ENCODE peak calls at places on chromosomes 4 and X, in nine cellular contexts. Q, J, Z, S, W, M, D, P and G are unnamed samples.

GRCh38 chrX:111375747-111376146 is 36.2 kb downstream of the DCX start:
- DNase-seq in Q (no peak), J (no peak), Z (no peak), S (peak; percentile 5), W (no peak), M (no peak), D (no peak), P (no peak), G (peak; percentile 8)

GRCh38 chr4:185567828-185568442 is 32.6 kb upstream of the PDLIM3 start:
- DNase-seq in Q (no peak), J (no peak), Z (peak; percentile 42), S (no peak), W (no peak), M (no peak), D (no peak), P (peak; percentile 11), G (no peak)

GRCh38 chr4:140595065-140595464 is 26.3 kb upstream of the UCP1 start:
- DNase-seq in Q (peak; percentile 42), J (peak; percentile 23), Z (peak; percentile 8), S (peak; percentile 53), W (peak; percentile 25), M (no peak), D (no peak), P (no peak), G (peak; percentile 18)

GRCh38 chr4:81571105-81571504 is 99.4 kb upstream of the RASGEF1B start:
- DNase-seq in Q (no peak), J (no peak), Z (no peak), S (peak; percentile 33), W (no peak), M (no peak), D (no peak), P (no peak), G (no peak)

GRCh38 chr4:166315721-166316467 is 442.9 kb downstream of the TLL1 start:
- DNase-seq in Q (peak; percentile 15), J (no peak), Z (no peak), S (no peak), W (no peak), M (no peak), D (no peak), P (no peak), G (no peak)

GRCh38 chrX:16589211-16589610 is 60.7 kb upstream of the S100G start:
- DNase-seq in Q (no peak), J (no peak), Z (no peak), S (peak; percentile 71), W (no peak), M (no peak), D (no peak), P (no peak), G (peak; percentile 41)

GRCh38 chr4:3517731-3518510 is 14.3 kb downstream of the LRPAP1 start:
- DNase-seq in Q (peak; percentile 10), J (no peak), Z (no peak), S (no peak), W (no peak), M (no peak), D (no peak), P (no peak), G (no peak)

GRCh38 chrX:21509912-21510311 is 135.7 kb downstream of the CNKSR2 start:
- DNase-seq in Q (no peak), J (no peak), Z (no peak), S (peak; percentile 53), W (no peak), M (no peak), D (no peak), P (no peak), G (peak; percentile 10)

GRCh38 chrX:46759645-46759974 is 692 bp upstream of the SLC9A7 start:
- DNase-seq in Q (no peak), J (no peak), Z (no peak), S (no peak), W (no peak), M (no peak), D (no peak), P (no peak), G (peak; percentile 6)

GRCh38 chrX:18674417-18674787 is 2.5 kb upstream of the RS1 start:
- DNase-seq in Q (peak; percentile 58), J (no peak), Z (no peak), S (no peak), W (peak; percentile 30), M (peak; percentile 68), D (no peak), P (no peak), G (no peak)

GRCh38 chr4:86387013-86387412 is 27.2 kb upstream of the MAPK10 start:
- DNase-seq in Q (no peak), J (peak; percentile 78), Z (no peak), S (no peak), W (no peak), M (no peak), D (peak; percentile 35), P (no peak), G (no peak)

GRCh38 chr4:41146716-41147506 is 67.4 kb downstream of the APBB2 start:
- DNase-seq in Q (no peak), J (no peak), Z (peak; percentile 21), S (no peak), W (no peak), M (no peak), D (no peak), P (peak; percentile 14), G (peak; percentile 56)

GRCh38 chr4:115537387-115537786 is 424.0 kb upstream of the NDST4 start:
- DNase-seq in Q (no peak), J (peak; percentile 15), Z (no peak), S (no peak), W (no peak), M (no peak), D (peak; percentile 6), P (no peak), G (no peak)